ENCODE peak calls at places on chromosome 19, in seven cellular contexts. M, U, C, B, J, Q and S are unnamed samples.

GRCh38 chr19:54430306-54431254 is 15.3 kb downstream of the TTYH1 start:
- DNase-seq in M (no peak), U (no peak), C (no peak), B (no peak), J (no peak), Q (no peak), S (peak; percentile 74)

GRCh38 chr19:17026706-17027427 is at the start of gene CPAMD8:
- DNase-seq in M (no peak), U (no peak), C (no peak), B (no peak), J (no peak), Q (no peak), S (no peak)

GRCh38 chr19:31100945-31101344 is 248.3 kb downstream of the TSHZ3 start:
- DNase-seq in M (no peak), U (no peak), C (no peak), B (no peak), J (no peak), Q (no peak), S (no peak)

GRCh38 chr19:45115809-45116615 is 23.0 kb downstream of the PPP1R37 start:
- DNase-seq in M (no peak), U (no peak), C (no peak), B (no peak), J (no peak), Q (no peak), S (peak; percentile 47)

GRCh38 chr19:48290341-48290922 is 20.6 kb downstream of the ZNF114 start:
- DNase-seq in M (peak; percentile 57), U (peak; percentile 61), C (peak; percentile 78), B (no peak), J (no peak), Q (no peak), S (peak; percentile 58)

GRCh38 chr19:49468746-49469447 is 5.1 kb upstream of the FLT3LG start:
- DNase-seq in M (no peak), U (peak; percentile 61), C (peak; percentile 23), B (peak; percentile 77), J (no peak), Q (peak; percentile 69), S (no peak)

GRCh38 chr19:17063412-17063811 is 11.8 kb downstream of the HAUS8 start:
- DNase-seq in M (no peak), U (no peak), C (no peak), B (no peak), J (no peak), Q (no peak), S (no peak)

GRCh38 chr19:55310498-55310897 is 14.6 kb downstream of the TMEM150B start:
- DNase-seq in M (no peak), U (no peak), C (no peak), B (no peak), J (no peak), Q (no peak), S (no peak)

GRCh38 chr19:34365463-34366401 is 736 bp downstream of the GPI start:
- DNase-seq in M (peak; percentile 32), U (peak; percentile 35), C (peak; percentile 41), B (no peak), J (peak; percentile 59), Q (no peak), S (peak; percentile 42)

GRCh38 chr19:4581381-4582111 is 22.1 kb upstream of the SEMA6B start:
- DNase-seq in M (no peak), U (no peak), C (peak; percentile 31), B (no peak), J (peak; percentile 48), Q (no peak), S (no peak)

GRCh38 chr19:33771308-33772101 is 25.2 kb upstream of the KCTD15 start:
- DNase-seq in M (peak; percentile 41), U (peak; percentile 47), C (peak; percentile 36), B (peak; percentile 73), J (peak; percentile 74), Q (peak; percentile 36), S (peak; percentile 87)

GRCh38 chr19:46324277-46324676 is 22.6 kb upstream of the PPP5C start:
- DNase-seq in M (no peak), U (no peak), C (no peak), B (no peak), J (no peak), Q (no peak), S (no peak)

GRCh38 chr19:43315851-43316250 is 37.6 kb upstream of the CD177 start:
- DNase-seq in M (no peak), U (no peak), C (no peak), B (no peak), J (no peak), Q (no peak), S (no peak)

GRCh38 chr19:3176715-3177501 is 1.7 kb upstream of the S1PR4 start:
- DNase-seq in M (peak; percentile 67), U (no peak), C (peak; percentile 73), B (no peak), J (no peak), Q (no peak), S (no peak)

GRCh38 chr19:46614114-46614701 is 10.7 kb downstream of the PTGIR start:
- DNase-seq in M (peak; percentile 75), U (peak; percentile 88), C (peak; percentile 61), B (peak; percentile 91), J (peak; percentile 85), Q (peak; percentile 67), S (peak; percentile 89)

GRCh38 chr19:10565028-10565566 is 713 bp downstream of the KRI1 start:
- DNase-seq in M (peak; percentile 21), U (peak; percentile 50), C (peak; percentile 20), B (peak; percentile 40), J (no peak), Q (peak; percentile 32), S (peak; percentile 63)

GRCh38 chr19:48443731-48444128 is 2.1 kb upstream of the GRWD1 start:
- DNase-seq in M (no peak), U (no peak), C (no peak), B (no peak), J (no peak), Q (no peak), S (no peak)

GRCh38 chr19:33441277-33441699 is 67.8 kb downstream of the CEBPG start:
- DNase-seq in M (no peak), U (no peak), C (no peak), B (no peak), J (no peak), Q (no peak), S (no peak)

GRCh38 chr19:18205180-18205915 is 1.5 kb upstream of the RAB3A start:
- DNase-seq in M (peak; percentile 89), U (peak; percentile 85), C (peak; percentile 74), B (peak; percentile 82), J (peak; percentile 84), Q (peak; percentile 85), S (peak; percentile 58)

GRCh38 chr19:49421039-49421877 is 2.0 kb downstream of the PTH2 start:
- DNase-seq in M (peak; percentile 17), U (peak; percentile 52), C (peak; percentile 44), B (peak; percentile 45), J (peak; percentile 52), Q (peak; percentile 54), S (peak; percentile 91)

GRCh38 chr19:50357178-50358100 is 8.0 kb downstream of the NAPSA start:
- DNase-seq in M (peak; percentile 41), U (peak; percentile 83), C (peak; percentile 47), B (peak; percentile 83), J (peak; percentile 44), Q (peak; percentile 72), S (peak; percentile 89)

DNA sequence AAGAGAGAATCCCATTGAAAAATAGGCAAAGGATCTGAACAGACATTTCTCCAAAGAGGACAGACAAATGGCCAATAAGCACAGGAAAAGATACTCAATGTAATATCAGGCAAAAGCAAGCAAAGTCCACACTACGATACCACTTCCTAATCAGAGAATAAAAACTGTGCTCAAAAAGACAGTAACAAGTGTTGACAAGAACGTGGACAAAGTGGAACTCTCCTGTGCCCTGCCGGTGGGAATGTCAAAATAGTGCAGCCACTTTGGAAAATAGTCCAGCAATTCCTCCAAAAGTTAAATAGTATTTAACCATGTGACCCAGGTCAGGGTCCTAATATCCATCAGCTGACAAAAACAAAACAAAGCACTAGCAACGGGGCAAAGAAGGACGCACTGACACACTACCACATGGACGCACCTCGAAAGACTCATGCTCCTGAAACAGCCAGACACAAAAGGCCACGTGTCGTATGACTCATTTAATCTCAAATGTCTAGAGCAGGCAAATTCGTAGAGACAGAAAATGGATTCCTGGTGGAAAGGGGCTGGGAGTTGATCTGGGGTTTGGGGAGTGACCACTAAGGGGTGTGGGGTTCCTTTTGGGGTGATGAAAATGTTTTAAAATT is 5.2 kb downstream of the MIER2 start:
- DNase-seq in M (peak; percentile 22), U (no peak), C (peak; percentile 64), B (no peak), J (no peak), Q (no peak), S (no peak)
- H3K4me1 ChIP-seq in M (peaks cover 25% of the 10 kb centered on the region), U (no peaks in the 10 kb centered on the region), C (peaks cover 4% of the 10 kb centered on the region), B (no peaks in the 10 kb centered on the region), J (peaks cover 14% of the 10 kb centered on the region), Q (peaks cover 11% of the 10 kb centered on the region), S (peaks cover 5% of the 10 kb centered on the region)

DNA sequence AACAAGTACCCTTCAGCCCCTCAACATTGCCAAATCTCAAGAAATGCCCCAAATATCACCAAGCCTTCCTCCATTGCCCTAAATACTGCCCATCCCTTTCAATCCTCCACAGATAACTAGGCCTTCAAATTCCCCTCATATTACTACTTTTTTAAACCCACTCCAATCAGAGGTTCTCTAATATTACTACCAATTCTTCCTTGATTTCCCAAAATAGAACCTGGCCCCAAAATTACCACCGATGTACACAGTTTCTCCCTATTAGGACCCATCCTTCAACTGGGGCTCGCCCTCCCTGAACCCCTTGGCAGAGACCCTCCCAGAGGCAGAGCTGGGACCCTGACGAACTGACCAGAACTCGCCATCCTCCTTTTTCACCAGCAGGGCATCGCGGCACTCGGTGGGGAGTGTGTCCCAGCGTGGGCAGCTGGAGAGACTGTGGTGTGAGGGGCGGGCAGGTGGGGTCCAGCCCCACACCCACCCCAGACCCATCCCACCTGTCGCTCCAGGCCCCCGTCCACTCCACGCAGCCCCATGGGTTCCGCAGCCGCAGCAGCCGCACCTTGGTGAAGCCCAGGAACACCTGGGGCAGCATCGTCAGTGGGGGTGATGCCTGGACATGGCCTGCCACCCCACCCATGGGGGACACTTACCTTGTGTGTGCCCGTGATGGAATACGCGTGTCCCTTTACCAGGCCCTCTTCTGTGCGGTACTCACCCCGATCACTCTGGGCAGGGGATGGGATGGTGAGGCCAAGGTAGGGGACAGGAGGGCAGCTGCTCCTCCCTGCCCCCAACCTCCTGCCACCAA is 6.1 kb downstream of the CAPN12 start:
- DNase-seq in M (no peak), U (no peak), C (no peak), B (no peak), J (no peak), Q (no peak), S (no peak)
- H3K4me1 ChIP-seq in M (peaks cover 13% of the 10 kb centered on the region), U (no peaks in the 10 kb centered on the region), C (peaks cover 4% of the 10 kb centered on the region), B (no peaks in the 10 kb centered on the region), J (peaks cover 12% of the 10 kb centered on the region), Q (peaks cover 2% of the 10 kb centered on the region), S (no peaks in the 10 kb centered on the region)

GRCh38 chr19:2059422-2060201 is 8.6 kb upstream of the MKNK2 start:
- DNase-seq in M (peak; percentile 61), U (peak; percentile 62), C (peak; percentile 73), B (no peak), J (peak; percentile 88), Q (peak; percentile 66), S (peak; percentile 53)
- H3K4me1 ChIP-seq in M (peaks cover 32% of the 10 kb centered on the region), U (peaks cover 13% of the 10 kb centered on the region), C (peaks cover 35% of the 10 kb centered on the region), B (peaks cover 10% of the 10 kb centered on the region), J (peaks cover 45% of the 10 kb centered on the region), Q (peaks cover 27% of the 10 kb centered on the region), S (peaks cover 18% of the 10 kb centered on the region)

DNA sequence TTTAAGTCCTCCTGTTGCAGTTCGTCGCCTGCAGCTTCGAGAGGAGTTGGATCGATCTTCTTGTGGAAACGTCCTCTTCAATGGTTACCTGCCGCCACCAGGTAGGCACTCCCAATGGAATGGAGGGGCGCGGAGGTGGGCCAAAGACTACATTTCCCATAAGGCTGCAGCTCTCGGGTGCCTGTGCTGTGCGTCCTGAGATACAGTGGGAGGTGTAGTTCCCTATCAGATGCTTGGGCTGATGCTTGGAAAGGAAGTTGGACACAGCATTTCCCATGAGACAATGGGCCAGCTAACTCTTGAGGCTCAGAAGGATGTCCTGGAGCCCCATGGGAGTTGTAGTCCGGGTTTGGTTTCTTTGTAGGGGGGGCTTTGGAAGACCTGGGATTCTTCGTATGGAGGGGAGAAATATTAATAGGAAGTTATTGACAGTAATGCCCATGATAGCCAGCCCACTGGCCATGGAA is 1.8 kb downstream of the SHKBP1 start:
- DNase-seq in M (peak; percentile 41), U (no peak), C (peak; percentile 46), B (no peak), J (no peak), Q (no peak), S (peak; percentile 55)
- H3K4me1 ChIP-seq in M (peaks cover 4% of the 10 kb centered on the region), U (no peaks in the 10 kb centered on the region), C (no peaks in the 10 kb centered on the region), B (no peaks in the 10 kb centered on the region), J (peaks cover 4% of the 10 kb centered on the region), Q (no peaks in the 10 kb centered on the region), S (no peaks in the 10 kb centered on the region)